ENCODE peak calls at places on chromosomes 3 and 15, in four cellular contexts. One of them, this sample, is unnamed.

GRCh38 chr3:143885803-143886427 is 37.6 kb upstream of the SLC9A9 start:
- DNase-seq in Daoy: peak
- DNase-seq in mesendoderm: peak
- DNase-seq in spleen: no peak
- DNase-seq in this sample: no peak

GRCh38 chr15:93265046-93265658 is 176.1 kb upstream of the RGMA start:
- DNase-seq in Daoy: peak
- DNase-seq in mesendoderm: peak
- DNase-seq in spleen: no peak
- DNase-seq in this sample: no peak

GRCh38 chr3:184366619-184367321 is 5.3 kb downstream of the POLR2H start:
- DNase-seq in Daoy: no peak
- DNase-seq in mesendoderm: no peak
- DNase-seq in spleen: no peak
- DNase-seq in this sample: no peak

GRCh38 chr15:98025237-98025636 is 64.7 kb downstream of the ARRDC4 start:
- DNase-seq in Daoy: peak
- DNase-seq in mesendoderm: peak
- DNase-seq in spleen: no peak
- DNase-seq in this sample: no peak

GRCh38 chr3:115087512-115087911 is 59.6 kb downstream of the ZBTB20 start:
- DNase-seq in Daoy: no peak
- DNase-seq in mesendoderm: no peak
- DNase-seq in spleen: no peak
- DNase-seq in this sample: no peak

GRCh38 chr3:195172285-195172684 is 98.7 kb downstream of the XXYLT1 start:
- DNase-seq in Daoy: no peak
- DNase-seq in mesendoderm: peak
- DNase-seq in spleen: no peak
- DNase-seq in this sample: no peak

GRCh38 chr15:68352401-68353062 is 75.0 kb downstream of the FEM1B start:
- DNase-seq in Daoy: peak
- DNase-seq in mesendoderm: no peak
- DNase-seq in spleen: peak
- DNase-seq in this sample: no peak

GRCh38 chr3:72008226-72008996 is 223.5 kb upstream of the PROK2 start:
- DNase-seq in Daoy: peak
- DNase-seq in mesendoderm: no peak
- DNase-seq in spleen: no peak
- DNase-seq in this sample: no peak

GRCh38 chr3:142003291-142003690 is 126.8 kb downstream of the ATP1B3 start:
- DNase-seq in Daoy: no peak
- DNase-seq in mesendoderm: no peak
- DNase-seq in spleen: no peak
- DNase-seq in this sample: no peak

GRCh38 chr3:127089487-127090145 is 103.3 kb upstream of the PRR23E start:
- DNase-seq in Daoy: no peak
- DNase-seq in mesendoderm: no peak
- DNase-seq in spleen: peak
- DNase-seq in this sample: no peak

GRCh38 chr3:46713898-46714552 is 3.6 kb downstream of the PRSS50 start:
- DNase-seq in Daoy: peak
- DNase-seq in mesendoderm: no peak
- DNase-seq in spleen: peak
- DNase-seq in this sample: no peak

GRCh38 chr3:194125474-194125873 is 10.5 kb upstream of the HES1 start:
- DNase-seq in Daoy: no peak
- DNase-seq in mesendoderm: no peak
- DNase-seq in spleen: peak
- DNase-seq in this sample: no peak

GRCh38 chr3:32456429-32457130 is 46.1 kb downstream of the CMTM6 start:
- DNase-seq in Daoy: no peak
- DNase-seq in mesendoderm: no peak
- DNase-seq in spleen: peak
- DNase-seq in this sample: no peak

GRCh38 chr15:57345584-57345983 is 30.7 kb upstream of the CGNL1 start:
- DNase-seq in Daoy: no peak
- DNase-seq in mesendoderm: peak
- DNase-seq in spleen: no peak
- DNase-seq in this sample: no peak

GRCh38 chr3:184691397-184692131 is 20.3 kb downstream of the MAGEF1 start:
- DNase-seq in Daoy: no peak
- DNase-seq in mesendoderm: no peak
- DNase-seq in spleen: peak
- DNase-seq in this sample: no peak

GRCh38 chr3:17032407-17033034 is 147.8 kb downstream of the PLCL2 start:
- DNase-seq in Daoy: peak
- DNase-seq in mesendoderm: peak
- DNase-seq in spleen: no peak
- DNase-seq in this sample: no peak

GRCh38 chr15:82750831-82751181 is 41.1 kb upstream of the AP3B2 start:
- DNase-seq in Daoy: no peak
- DNase-seq in mesendoderm: no peak
- DNase-seq in spleen: no peak
- DNase-seq in this sample: no peak

GRCh38 chr3:138974467-138974866 is 27.4 kb downstream of the FOXL2NB start:
- DNase-seq in Daoy: peak
- DNase-seq in mesendoderm: no peak
- DNase-seq in spleen: no peak
- DNase-seq in this sample: no peak

GRCh38 chr3:178406206-178406605 is 130.0 kb upstream of the KCNMB2 start:
- DNase-seq in Daoy: no peak
- DNase-seq in mesendoderm: no peak
- DNase-seq in spleen: no peak
- DNase-seq in this sample: no peak

GRCh38 chr3:15796771-15797599 is 794 bp downstream of the ANKRD28 start:
- DNase-seq in Daoy: peak
- DNase-seq in mesendoderm: peak
- DNase-seq in spleen: no peak
- DNase-seq in this sample: no peak

GRCh38 chr3:127970966-127971592 is 56.0 kb downstream of the KBTBD12 start:
- DNase-seq in Daoy: peak
- DNase-seq in mesendoderm: peak
- DNase-seq in spleen: no peak
- DNase-seq in this sample: no peak

GRCh38 chr15:34013746-34014145 is 25.3 kb downstream of the AVEN start:
- DNase-seq in Daoy: no peak
- DNase-seq in mesendoderm: no peak
- DNase-seq in spleen: no peak
- DNase-seq in this sample: no peak